ENCODE peak calls at places on chromosomes 6 and 20, in six cellular contexts. N, Y, S, P, J and G are unnamed samples. For H3K4me1, the result is how much of the 10 kb centered on the place peaks cover.

GRCh38 chr6:56938634-56939294 is 16.1 kb upstream of the BEND6 start:
- DNase-seq in Y (peak), N (no peak), P (peak), J (peak), S (no peak), G (no peak)

GRCh38 chr6:136950436-136950835 is 28.3 kb downstream of the SLC35D3 start:
- DNase-seq in P (no peak), N (no peak), J (no peak), Y (no peak), S (no peak), G (no peak)

GRCh38 chr20:57450419-57450818 is 59.2 kb downstream of the RBM38 start:
- DNase-seq in J (peak), S (peak), P (peak), Y (no peak), N (peak), G (peak)

GRCh38 chr6:84568971-84569370 is 195.4 kb downstream of the TBX18 start:
- DNase-seq in S (no peak), J (no peak), P (no peak), Y (peak), N (no peak), G (no peak)

GRCh38 chr6:133645000-133645619 is 243.8 kb upstream of the TCF21 start:
- DNase-seq in Y (no peak), N (no peak), J (no peak), S (peak), P (no peak), G (no peak)

GRCh38 chr6:116564921-116565872 is 6.1 kb upstream of the RWDD1 start:
- DNase-seq in S (peak), J (no peak), Y (no peak), N (peak), P (peak), G (no peak)

GRCh38 chr20:5221078-5221430 is 94.2 kb downstream of the CDS2 start:
- DNase-seq in J (no peak), N (no peak), P (no peak), S (no peak), Y (no peak), G (no peak)

GRCh38 chr20:34180460-34181108 is 60.6 kb upstream of the ASIP start:
- DNase-seq in N (no peak), J (no peak), P (no peak), S (no peak), Y (no peak), G (no peak)

GRCh38 chr6:168937061-168937460 is 316.6 kb downstream of the THBS2 start:
- DNase-seq in P (no peak), J (no peak), Y (peak), N (no peak), S (no peak), G (no peak)

GRCh38 chr20:17721802-17722486 is 22.2 kb downstream of the BANF2 start:
- DNase-seq in Y (no peak), P (no peak), J (no peak), N (no peak), S (no peak), G (no peak)

GRCh38 chr6:79558099-79558498 is 20.9 kb upstream of the LCA5 start:
- DNase-seq in Y (no peak), J (no peak), N (no peak), P (no peak), S (no peak), G (no peak)

GRCh38 chr6:85496009-85496579 is 46.2 kb downstream of the NT5E start:
- DNase-seq in Y (no peak), J (no peak), P (no peak), N (no peak), S (no peak), G (no peak)

GRCh38 chr6:98529364-98529763 is 305.0 kb upstream of the POU3F2 start:
- DNase-seq in S (no peak), N (no peak), J (no peak), P (no peak), Y (no peak), G (no peak)

GRCh38 chr20:61932199-61932592 is 133.5 kb downstream of the TAF4 start:
- DNase-seq in P (no peak), Y (no peak), J (no peak), S (no peak), N (peak), G (peak)

GRCh38 chr6:27144740-27145079 is 102.8 kb upstream of the PRSS16 start:
- DNase-seq in J (no peak), Y (peak), P (no peak), N (no peak), S (no peak), G (no peak)

GRCh38 chr6:166418691-166419143 is 36.0 kb upstream of the MPC1 start:
- DNase-seq in J (peak), N (no peak), P (no peak), Y (no peak), S (no peak), G (no peak)

GRCh38 chr6:122063090-122063489 is 336.4 kb upstream of the HSF2 start:
- DNase-seq in J (no peak), S (no peak), N (no peak), Y (no peak), P (no peak), G (no peak)

GRCh38 chr6:1316482-1317220 is 4.8 kb downstream of the FOXQ1 start:
- DNase-seq in S (no peak), P (no peak), J (no peak), Y (no peak), N (no peak), G (no peak)

GRCh38 chr6:126812651-126813050 is 305.8 kb upstream of the RSPO3 start:
- DNase-seq in Y (no peak), N (no peak), J (no peak), S (no peak), P (no peak), G (no peak)

GRCh38 chr6:125165256-125165655 is 11.7 kb downstream of the TPD52L1 start:
- DNase-seq in S (no peak), Y (no peak), P (no peak), N (no peak), J (no peak), G (no peak)

GRCh38 chr20:62146019-62146755 is 2.6 kb downstream of the SS18L1 start:
- DNase-seq in Y (no peak), N (no peak), S (no peak), J (no peak), P (no peak), G (no peak)

GRCh38 chr6:147310511-147310910 is 106.3 kb downstream of the STXBP5 start:
- DNase-seq in Y (no peak), N (no peak), J (no peak), P (no peak), S (no peak), G (no peak)

GRCh38 chr6:21064716-21065340 is 528.7 kb upstream of the SOX4 start:
- DNase-seq in J (no peak), Y (peak), P (no peak), S (no peak), N (no peak), G (no peak)

GRCh38 chr6:139112561-139112960 is 22.3 kb upstream of the HECA start:
- DNase-seq in N (no peak), S (no peak), P (no peak), Y (no peak), J (no peak), G (no peak)

GRCh38 chr6:40722553-40723258 is 135.5 kb upstream of the LRFN2 start:
- DNase-seq in J (no peak), P (no peak), Y (no peak), S (no peak), N (no peak), G (no peak)

GRCh38 chr20:38970302-38970701 is 8.2 kb downstream of the DHX35 start:
- DNase-seq in S (no peak), Y (peak), P (no peak), J (no peak), N (no peak), G (no peak)

GRCh38 chr6:1802495-1803395 is 193.0 kb downstream of the FOXC1 start:
- DNase-seq in Y (no peak), P (no peak), J (no peak), S (no peak), N (no peak), G (no peak)

GRCh38 chr20:10728873-10729670 is 55.3 kb upstream of the JAG1 start:
- DNase-seq in S (no peak), Y (no peak), P (no peak), J (no peak), N (no peak), G (no peak)

GRCh38 chr6:10397756-10398438 is 17.0 kb downstream of the TFAP2A start:
- DNase-seq in Y (no peak), N (no peak), S (no peak), J (no peak), P (no peak), G (no peak)

GRCh38 chr6:74733830-74734591 is 471.8 kb downstream of the COL12A1 start:
- DNase-seq in Y (no peak), J (no peak), S (no peak), N (no peak), P (no peak), G (no peak)

GRCh38 chr20:61810066-61810708 is 255.5 kb downstream of the TAF4 start:
- DNase-seq in Y (no peak), S (no peak), P (no peak), J (no peak), N (peak), G (no peak)

GRCh38 chr6:27495386-27496135 is 22.7 kb upstream of the ZNF184 start:
- DNase-seq in N (no peak), P (peak), J (peak), S (peak), Y (peak), G (peak)

GRCh38 chr6:167533851-167534250 is 209.0 kb downstream of the TTLL2 start:
- DNase-seq in N (no peak), Y (no peak), S (no peak), P (no peak), J (no peak), G (no peak)

GRCh38 chr6:33856655-33857054 is 52.9 kb upstream of the MLN start:
- DNase-seq in N (no peak), S (no peak), P (no peak), Y (no peak), J (no peak), G (no peak)

GRCh38 chr6:34015576-34015975 is 130.3 kb downstream of the GRM4 start:
- DNase-seq in N (peak), J (no peak), Y (no peak), S (no peak), P (no peak), G (no peak)

GRCh38 chr6:152246554-152247337 is 390.4 kb downstream of the SYNE1 start:
- DNase-seq in P (no peak), Y (no peak), N (no peak), S (no peak), J (no peak), G (no peak)
- H3K27ac ChIP-seq in P (peak), Y (no peak), N (peak), S (peak), J (peak), G (no peak)

DNA sequence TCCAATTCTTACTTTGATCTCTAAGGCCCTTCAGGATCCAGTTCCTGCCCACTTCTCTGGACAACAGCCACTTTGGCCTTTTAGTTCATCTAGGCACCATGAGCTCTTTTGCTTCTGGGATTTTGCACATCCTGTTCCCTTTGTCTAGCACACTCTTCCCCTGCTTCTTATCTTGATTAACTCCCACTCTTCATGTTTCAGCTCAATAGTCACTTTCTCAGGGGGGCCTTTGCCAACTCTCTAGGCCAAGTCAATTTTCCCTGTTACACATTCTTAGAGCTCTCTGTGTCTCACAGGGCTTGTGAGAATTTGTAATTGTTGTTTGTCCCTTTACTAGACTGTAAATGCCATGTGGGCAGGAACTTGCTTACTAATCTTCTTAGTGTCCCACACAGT is 58.1 kb upstream of the EPB41L1 start:
- DNase-seq in J (no peak), Y (no peak), N (no peak), P (no peak), S (no peak), G (no peak)
- H3K4me1 ChIP-seq in J (under half), Y (under half), N (half or more), P (under half), S (under half), G (under half)

GRCh38 chr6:119037941-119038623 is 40.4 kb downstream of the FAM184A start:
- DNase-seq in Y (no peak), N (no peak), S (no peak), J (no peak), P (no peak), G (no peak)

GRCh38 chr6:119036076-119036475 is 42.4 kb downstream of the FAM184A start:
- DNase-seq in S (no peak), Y (no peak), N (no peak), J (no peak), P (no peak), G (no peak)

GRCh38 chr6:119034827-119035458 is 43.5 kb downstream of the FAM184A start:
- DNase-seq in N (no peak), J (no peak), P (no peak), S (no peak), Y (no peak), G (no peak)

GRCh38 chr6:119037264-119037663 is 41.2 kb downstream of the FAM184A start:
- DNase-seq in S (no peak), P (no peak), N (no peak), Y (no peak), J (no peak), G (no peak)

GRCh38 chr6:119035459-119035858 is 43.0 kb downstream of the FAM184A start:
- DNase-seq in P (no peak), J (no peak), Y (no peak), N (no peak), S (no peak), G (no peak)
- H3K27ac ChIP-seq in P (no peak), J (no peak), Y (no peak), N (peak), S (no peak), G (no peak)

GRCh38 chr6:6696867-6697531 is 108.5 kb downstream of the LY86 start:
- DNase-seq in N (peak), P (peak), Y (peak), J (no peak), S (peak), G (no peak)
- H3K4me1 ChIP-seq in N (half or more), P (under half), Y (under half), J (under half), S (under half), G (half or more)

GRCh38 chr6:30211306-30211705 is 1.9 kb downstream of the TRIM26 start:
- DNase-seq in N (no peak), J (no peak), P (no peak), Y (no peak), S (no peak), G (no peak)

GRCh38 chr6:30202366-30202765 is 10.8 kb downstream of the TRIM26 start:
- DNase-seq in Y (no peak), P (no peak), N (no peak), S (no peak), J (no peak), G (no peak)

GRCh38 chr6:30207619-30208295 is 5.4 kb downstream of the TRIM26 start:
- DNase-seq in S (peak), P (no peak), N (no peak), Y (peak), J (no peak), G (no peak)

GRCh38 chr6:30206152-30206551 is 7.1 kb downstream of the TRIM26 start:
- DNase-seq in J (no peak), Y (no peak), S (no peak), P (no peak), N (no peak), G (no peak)

GRCh38 chr6:30206799-30207618 is 6.2 kb downstream of the TRIM26 start:
- DNase-seq in S (no peak), J (no peak), Y (peak), N (no peak), P (no peak), G (peak)
- H3K27ac ChIP-seq in S (peak), J (no peak), Y (peak), N (peak), P (peak), G (peak)

DNA sequence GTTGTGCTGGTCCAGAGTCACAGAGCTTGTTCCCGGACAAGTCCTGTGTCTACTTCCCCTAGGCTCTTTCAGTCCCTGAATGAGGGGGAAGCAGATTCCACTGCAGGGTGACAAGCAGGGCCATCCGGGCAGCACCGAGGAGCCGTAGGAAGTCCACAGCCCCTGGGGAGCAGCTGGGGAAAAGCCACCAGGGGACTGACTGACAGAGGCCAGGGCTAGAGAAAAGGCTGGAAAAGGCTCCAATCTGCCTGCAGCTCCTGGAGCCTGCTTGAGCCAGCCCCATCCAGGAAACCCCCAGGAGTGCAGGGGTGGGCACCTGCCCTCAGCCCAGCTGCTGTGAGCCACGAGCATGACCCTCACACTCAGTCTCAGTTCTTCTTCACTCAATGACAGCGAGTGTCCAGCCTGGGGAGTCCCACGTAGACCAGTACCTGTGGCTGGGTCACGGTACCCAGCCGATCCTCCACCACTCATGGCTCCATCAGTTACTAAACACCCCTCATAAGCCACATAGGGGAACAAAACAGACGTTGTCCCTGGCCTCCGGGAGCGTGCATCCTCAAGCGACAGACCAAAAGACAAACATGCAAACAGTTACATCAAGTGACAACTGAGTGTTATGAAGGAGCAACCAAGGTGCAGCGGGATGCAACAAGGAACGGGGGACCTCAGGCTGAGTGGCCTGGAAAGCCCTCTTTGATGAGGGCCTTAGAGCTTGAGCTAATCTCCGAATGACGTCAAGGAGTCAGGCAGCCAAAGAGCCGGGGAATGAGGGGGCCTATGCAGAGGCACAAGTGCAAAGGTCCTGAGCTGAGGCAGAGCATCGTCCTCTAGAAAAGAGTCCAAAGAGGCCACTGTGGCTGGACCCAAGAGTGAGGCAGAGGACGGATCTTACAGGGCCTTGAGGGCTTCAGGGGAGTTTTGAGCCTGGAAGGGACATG is 24.8 kb upstream of the VSTM2L start:
- DNase-seq in Y (no peak), N (no peak), J (no peak), S (no peak), P (no peak), G (no peak)
- H3K4me1 ChIP-seq in Y (under half), N (under half), J (under half), S (under half), P (under half), G (under half)

GRCh38 chr20:1370548-1371110 is 22.2 kb downstream of the FKBP1A start:
- DNase-seq in N (no peak), P (no peak), J (no peak), Y (no peak), S (no peak), G (peak)

GRCh38 chr20:1368448-1369199 is 24.2 kb downstream of the FKBP1A start:
- DNase-seq in N (no peak), Y (no peak), S (no peak), P (no peak), J (no peak), G (no peak)

GRCh38 chr20:1371830-1372539 is 20.9 kb downstream of the FKBP1A start:
- DNase-seq in J (no peak), N (no peak), Y (no peak), P (no peak), S (no peak), G (no peak)

GRCh38 chr20:1371235-1371782 is 21.5 kb downstream of the FKBP1A start:
- DNase-seq in Y (no peak), N (no peak), J (no peak), P (no peak), S (no peak), G (no peak)

DNA sequence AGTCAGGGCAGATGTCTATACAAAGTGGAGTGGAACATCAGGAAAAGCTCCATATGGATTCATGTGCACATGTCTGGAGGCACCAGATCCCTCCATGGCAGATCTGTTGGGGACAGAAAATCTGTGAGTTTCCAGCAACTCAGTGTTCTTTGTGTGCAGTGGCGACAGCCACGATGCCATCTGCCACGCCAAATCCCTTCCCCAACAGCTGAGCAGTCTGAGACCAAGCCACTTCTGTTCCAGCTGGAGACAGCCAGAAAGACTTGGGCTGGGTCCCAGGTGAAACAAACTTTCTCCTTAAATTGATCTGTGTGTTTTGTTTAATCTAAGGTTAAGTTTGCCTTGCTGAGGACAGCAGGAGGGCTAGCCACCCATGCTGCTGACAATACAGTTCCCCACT is 22.9 kb downstream of the FKBP1A start:
- DNase-seq in S (no peak), P (no peak), J (no peak), Y (no peak), N (no peak), G (no peak)
- H3K27ac ChIP-seq in S (peak), P (no peak), J (no peak), Y (no peak), N (no peak), G (peak)

GRCh38 chr6:145878591-145879295 is 64.1 kb upstream of the FBXO30 start:
- DNase-seq in S (no peak), Y (no peak), N (no peak), J (no peak), P (no peak), G (no peak)
- H3K4me1 ChIP-seq in S (under half), Y (under half), N (under half), J (under half), P (under half), G (under half)

GRCh38 chr6:113476937-113477839 is 380.0 kb upstream of the MARCKS start:
- DNase-seq in S (no peak), Y (peak), P (no peak), N (no peak), J (no peak), G (no peak)

GRCh38 chr6:113481910-113482309 is 375.2 kb upstream of the MARCKS start:
- DNase-seq in N (no peak), P (no peak), S (no peak), J (no peak), Y (no peak), G (no peak)

GRCh38 chr6:113482771-113483170 is 374.4 kb upstream of the MARCKS start:
- DNase-seq in J (no peak), S (no peak), Y (no peak), P (no peak), N (no peak), G (no peak)

GRCh38 chr6:113486172-113486571 is 371.0 kb upstream of the MARCKS start:
- DNase-seq in N (no peak), J (no peak), P (no peak), Y (no peak), S (no peak), G (no peak)

DNA sequence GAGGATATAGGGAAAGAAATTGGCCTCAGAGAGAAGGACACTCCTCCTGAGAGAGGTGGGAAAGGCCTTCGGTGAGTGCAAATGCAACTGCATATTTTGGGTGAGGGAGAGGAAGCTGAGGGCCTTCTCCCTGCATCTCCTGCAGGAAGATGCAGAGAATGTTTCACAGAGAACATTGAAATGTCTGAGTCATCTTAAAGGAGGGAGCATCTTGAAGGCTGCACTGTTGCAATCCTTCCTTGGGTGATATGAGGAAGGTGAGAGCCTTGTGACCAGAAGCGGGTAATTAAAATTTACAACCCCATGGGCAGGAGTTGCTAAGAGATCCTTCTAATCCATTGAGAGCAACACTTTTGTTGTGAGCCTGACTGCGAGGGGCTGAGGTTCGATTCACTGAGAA is 375.7 kb upstream of the MARCKS start:
- DNase-seq in N (no peak), J (no peak), S (no peak), P (no peak), Y (no peak), G (no peak)
- H3K27ac ChIP-seq in N (no peak), J (no peak), S (no peak), P (no peak), Y (no peak), G (no peak)